ENCODE peak calls at places on chromosomes 5 and 9, in four cellular contexts. F, R, N and A are unnamed samples.

GRCh38 chr5:135832263-135832555 is 2.3 kb upstream of the SLC25A48 start:
- DNase-seq in N (no peak), F (no peak), R (no peak), A (no peak)

GRCh38 chr5:36417668-36418067 is 116.0 kb upstream of the RANBP3L start:
- DNase-seq in R (no peak), F (no peak), N (no peak), A (no peak)

GRCh38 chr9:134782921-134783698 is 97.5 kb upstream of the FCN2 start:
- DNase-seq in N (peak), R (no peak), F (no peak), A (no peak)

GRCh38 chr5:172383231-172383802 is 71.0 kb downstream of the SH3PXD2B start:
- DNase-seq in N (no peak), F (no peak), R (no peak), A (no peak)

GRCh38 chr9:84937086-84937670 is 267.6 kb downstream of the NTRK2 start:
- DNase-seq in N (no peak), F (no peak), R (no peak), A (no peak)

GRCh38 chr9:127828262-127829031 is 25.8 kb downstream of the FPGS start:
- DNase-seq in N (no peak), F (peak), R (no peak), A (no peak)

GRCh38 chr5:159330131-159330530 is at the start of gene IL12B:
- DNase-seq in N (no peak), F (no peak), R (no peak), A (no peak)

GRCh38 chr5:171888051-171888481 is 102.4 kb downstream of the SMIM23 start:
- DNase-seq in R (no peak), N (no peak), F (no peak), A (no peak)

GRCh38 chr5:116271432-116271831 is 186.6 kb downstream of the COMMD10 start:
- DNase-seq in F (no peak), R (no peak), N (no peak), A (no peak)

GRCh38 chr5:79771387-79771786 is 81.8 kb downstream of the CMYA5 start:
- DNase-seq in R (no peak), N (no peak), F (no peak), A (no peak)

GRCh38 chr9:89191004-89191403 is 12.4 kb upstream of the SHC3 start:
- DNase-seq in N (no peak), R (no peak), F (no peak), A (no peak)

GRCh38 chr5:39998518-39998917 is 573.7 kb upstream of the DAB2 start:
- DNase-seq in F (no peak), R (no peak), N (no peak), A (no peak)

GRCh38 chr9:19994296-19994695 is 205.5 kb upstream of the SLC24A2 start:
- DNase-seq in R (no peak), F (no peak), N (no peak), A (no peak)

GRCh38 chr9:133979921-133980863 is 11.9 kb downstream of the VAV2 start:
- DNase-seq in N (no peak), R (no peak), F (no peak), A (no peak)

GRCh38 chr9:125908138-125908537 is 161.0 kb downstream of the PBX3 start:
- DNase-seq in N (no peak), R (no peak), F (no peak), A (no peak)

GRCh38 chr5:42636425-42636824 is 120.2 kb upstream of the CCDC152 start:
- DNase-seq in F (peak), R (no peak), N (no peak), A (no peak)

GRCh38 chr9:127779136-127779981 is 893 bp upstream of the SH2D3C start:
- DNase-seq in F (no peak), N (peak), R (peak), A (no peak)

GRCh38 chr5:36948650-36949049 is 72.1 kb downstream of the NIPBL start:
- DNase-seq in N (no peak), F (no peak), R (no peak), A (no peak)

GRCh38 chr9:35229066-35229778 is 67.4 kb downstream of the UNC13B start:
- DNase-seq in F (no peak), N (no peak), R (no peak), A (no peak)

GRCh38 chr5:62708481-62709325 is 130.1 kb downstream of the LRRC70 start:
- DNase-seq in N (no peak), R (peak), F (no peak), A (no peak)

GRCh38 chr5:37714756-37715155 is 125.1 kb downstream of the GDNF start:
- DNase-seq in N (no peak), F (no peak), R (no peak), A (no peak)

GRCh38 chr9:128205296-128205944 is 2.2 kb downstream of the DNM1 start:
- DNase-seq in N (no peak), R (no peak), F (peak), A (no peak)

GRCh38 chr5:9785751-9786150 is 155.6 kb upstream of the TAS2R1 start:
- DNase-seq in N (no peak), R (no peak), F (no peak), A (no peak)

GRCh38 chr5:115857621-115858349 is 16.1 kb downstream of the AP3S1 start:
- DNase-seq in F (no peak), R (no peak), N (no peak), A (no peak)

GRCh38 chr5:139707445-139708003 is 59.4 kb downstream of the CXXC5 start:
- DNase-seq in N (no peak), R (no peak), F (no peak), A (no peak)

GRCh38 chr5:153496835-153497234 is 6.4 kb downstream of the GRIA1 start:
- DNase-seq in N (no peak), R (no peak), F (peak), A (no peak)

GRCh38 chr9:21316860-21317259 is 11.7 kb upstream of the IFNA5 start:
- DNase-seq in F (no peak), N (no peak), R (no peak), A (no peak)

GRCh38 chr9:94718936-94719335 is 7.6 kb upstream of the AOPEP start:
- DNase-seq in R (no peak), F (no peak), N (no peak), A (no peak)

DNA sequence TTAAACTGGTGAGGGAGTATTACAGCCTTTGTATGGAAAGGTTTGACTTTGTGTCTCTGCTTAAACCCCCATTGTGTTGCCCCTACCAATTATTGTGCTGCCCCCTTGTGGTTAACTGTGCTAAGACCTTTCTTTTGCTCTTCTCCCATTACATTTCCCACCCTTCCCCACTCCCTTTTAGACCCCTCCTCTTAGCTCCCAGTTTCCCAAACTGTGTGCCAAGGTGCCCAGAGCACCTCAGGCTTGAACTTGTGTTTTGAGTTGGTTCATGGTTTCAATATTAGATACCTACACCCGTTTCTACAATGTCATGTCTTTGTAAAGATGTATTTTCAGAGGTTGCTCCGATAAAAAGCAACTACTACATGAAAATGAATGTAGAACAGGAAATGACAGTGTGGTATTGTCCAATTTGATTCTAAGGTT is 2.9 kb downstream of the JAK2 start:
- DNase-seq in N (peak), F (peak), R (peak), A (no peak)
- TF ChIP-seq SPI1 in N (no peak), F (no peak), R (no peak), A (no peak)

GRCh38 chr9:136011376-136011702 is 50.2 kb upstream of the UBAC1 start:
- DNase-seq in R (no peak), F (no peak), N (no peak), A (no peak)

GRCh38 chr9:136010176-136010575 is 49.0 kb upstream of the UBAC1 start:
- DNase-seq in N (no peak), F (no peak), R (no peak), A (no peak)

GRCh38 chr9:136011703-136012496 is 50.7 kb upstream of the UBAC1 start:
- DNase-seq in R (no peak), N (no peak), F (peak), A (no peak)

GRCh38 chr9:136009516-136009915 is 48.3 kb upstream of the UBAC1 start:
- DNase-seq in R (no peak), N (no peak), F (no peak), A (no peak)

DNA sequence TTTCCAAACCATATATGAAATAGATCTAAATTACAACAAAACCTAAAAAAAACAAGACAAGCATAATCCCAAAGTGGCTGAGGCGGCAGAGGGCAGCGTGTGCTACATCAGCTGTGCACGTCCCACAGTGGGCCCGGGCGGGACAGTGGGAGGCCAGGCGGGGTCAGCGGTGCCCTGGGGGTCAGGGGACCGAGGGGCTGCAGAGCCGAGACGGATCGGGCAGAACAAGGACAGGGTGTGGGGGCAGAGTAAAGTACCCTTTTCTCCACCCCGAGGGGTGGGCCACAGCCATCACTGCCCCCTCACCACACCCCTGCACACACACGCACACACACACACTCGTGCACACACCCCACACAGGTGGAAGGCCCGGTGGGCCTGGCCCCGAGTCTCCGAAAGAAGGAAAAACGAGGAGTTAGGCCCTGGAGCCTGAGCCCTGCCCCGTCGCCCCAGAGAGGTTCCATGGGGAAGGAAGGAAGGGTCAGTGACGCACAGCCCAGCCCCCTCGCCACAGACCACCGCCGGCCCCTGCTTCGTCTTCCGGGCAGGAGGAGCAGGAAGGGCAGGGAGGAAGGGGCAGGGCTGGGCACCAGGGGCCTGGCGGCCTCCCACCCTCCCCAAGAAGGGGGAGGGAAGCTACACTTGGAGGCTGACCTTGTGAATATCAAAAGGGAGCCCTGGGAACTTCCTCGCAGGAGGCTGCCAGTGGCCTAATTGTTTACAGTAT is 49.6 kb upstream of the UBAC1 start:
- DNase-seq in R (no peak), N (no peak), F (no peak), A (no peak)
- TF ChIP-seq POLR2AphosphoS5 in R (no peak), N (no peak), F (no peak), A (no peak)

GRCh38 chr5:131654309-131654708 is 19.3 kb upstream of the RAPGEF6 start:
- DNase-seq in F (no peak), R (no peak), N (no peak), A (no peak)

GRCh38 chr5:131644822-131645221 is 9.8 kb upstream of the RAPGEF6 start:
- DNase-seq in R (no peak), F (no peak), N (no peak), A (no peak)

GRCh38 chr5:131647078-131647769 is 12.2 kb upstream of the RAPGEF6 start:
- DNase-seq in F (no peak), R (no peak), N (peak), A (no peak)

GRCh38 chr5:131649160-131649559 is 14.1 kb upstream of the RAPGEF6 start:
- DNase-seq in N (no peak), R (no peak), F (no peak), A (no peak)
- TF ChIP-seq SPI1 in N (no peak), R (no peak), F (no peak), A (no peak)

DNA sequence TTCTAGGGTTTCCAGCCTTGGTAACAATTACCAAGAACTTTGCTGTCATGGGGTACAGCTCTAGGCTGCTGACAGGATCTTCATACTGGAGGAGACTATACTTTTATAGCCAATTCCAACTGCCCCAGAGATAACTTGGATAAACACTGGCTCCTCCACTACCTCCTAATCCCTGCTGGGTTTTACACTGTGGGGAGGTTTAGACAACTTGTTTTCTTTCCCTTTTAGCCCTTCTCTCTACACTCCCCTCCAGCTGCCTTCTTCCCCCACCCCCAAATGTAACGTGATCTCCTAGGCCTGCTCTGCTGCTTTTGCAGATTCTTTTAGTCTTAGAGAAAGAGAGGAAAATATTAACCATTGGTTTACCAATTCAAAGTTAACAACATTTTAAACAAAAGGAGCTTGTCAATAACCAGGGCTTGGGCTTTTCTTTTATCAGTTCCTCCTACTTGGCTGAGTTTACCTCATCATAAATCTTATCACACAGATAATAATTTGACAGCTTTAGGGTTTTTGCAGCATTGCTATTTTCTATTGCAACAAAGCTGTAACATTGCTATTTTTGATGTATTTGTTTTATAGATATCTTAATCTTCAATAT is 9.9 kb upstream of the ABL1 start:
- DNase-seq in R (no peak), N (no peak), F (peak), A (no peak)
- TF ChIP-seq POLR2AphosphoS5 in R (no peak), N (no peak), F (no peak), A (no peak)

GRCh38 chr5:64883912-64884311 is 115.2 kb downstream of the CWC27 start:
- DNase-seq in N (no peak), F (no peak), R (no peak), A (no peak)

GRCh38 chr5:64884541-64884940 is 115.8 kb downstream of the CWC27 start:
- DNase-seq in N (no peak), R (no peak), F (no peak), A (no peak)

DNA sequence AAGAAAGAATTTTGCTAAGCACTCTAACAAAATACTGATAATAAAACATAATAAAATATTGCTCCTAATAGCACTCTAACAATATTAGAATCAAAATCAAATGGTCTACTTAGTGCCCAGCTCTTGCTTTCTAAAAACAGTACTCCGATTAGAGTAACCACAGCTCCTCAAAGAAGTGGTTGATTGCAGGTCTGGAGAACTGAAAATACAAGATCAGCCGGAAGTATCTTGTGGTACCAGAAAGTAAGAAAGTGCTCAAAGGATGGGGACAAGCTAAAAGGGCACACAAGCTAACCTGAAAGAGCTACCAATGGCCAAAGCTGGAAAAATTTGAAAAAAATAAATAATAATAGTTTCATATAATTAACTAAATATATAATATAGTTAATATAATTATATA is 119.2 kb downstream of the CWC27 start:
- DNase-seq in N (no peak), F (no peak), R (no peak), A (no peak)
- TF ChIP-seq SPI1 in N (no peak), F (no peak), R (no peak), A (no peak)

GRCh38 chr9:83691492-83691891 is 16.3 kb downstream of the UBQLN1 start:
- DNase-seq in R (no peak), F (no peak), N (no peak), A (no peak)
- TF ChIP-seq POLR2AphosphoS5 in R (no peak), F (no peak), N (no peak), A (no peak)

GRCh38 chr5:1441166-1441865 is 3.9 kb downstream of the SLC6A3 start:
- DNase-seq in N (no peak), F (no peak), R (no peak), A (no peak)

GRCh38 chr5:1437876-1438559 is 7.2 kb downstream of the SLC6A3 start:
- DNase-seq in N (no peak), F (no peak), R (no peak), A (no peak)

GRCh38 chr5:1440098-1440493 is 5.1 kb downstream of the SLC6A3 start:
- DNase-seq in F (no peak), N (no peak), R (no peak), A (no peak)

GRCh38 chr5:1438871-1439270 is 6.4 kb downstream of the SLC6A3 start:
- DNase-seq in F (no peak), N (no peak), R (no peak), A (no peak)

GRCh38 chr5:1439388-1440097 is 5.7 kb downstream of the SLC6A3 start:
- DNase-seq in F (no peak), N (no peak), R (no peak), A (no peak)
- TF ChIP-seq SPI1 in F (no peak), N (no peak), R (no peak), A (no peak)

GRCh38 chr9:135961811-135962695 is 880 bp upstream of the UBAC1 start:
- DNase-seq in R (peak), N (no peak), F (no peak), A (no peak)

GRCh38 chr9:135962696-135963307 is 1.6 kb upstream of the UBAC1 start:
- DNase-seq in R (peak), F (no peak), N (no peak), A (no peak)

GRCh38 chr9:135960328-135961276 is 571 bp downstream of the UBAC1 start:
- DNase-seq in F (peak), N (no peak), R (peak), A (no peak)

GRCh38 chr9:135959814-135960213 is 1.4 kb downstream of the UBAC1 start:
- DNase-seq in N (no peak), F (no peak), R (no peak), A (no peak)

DNA sequence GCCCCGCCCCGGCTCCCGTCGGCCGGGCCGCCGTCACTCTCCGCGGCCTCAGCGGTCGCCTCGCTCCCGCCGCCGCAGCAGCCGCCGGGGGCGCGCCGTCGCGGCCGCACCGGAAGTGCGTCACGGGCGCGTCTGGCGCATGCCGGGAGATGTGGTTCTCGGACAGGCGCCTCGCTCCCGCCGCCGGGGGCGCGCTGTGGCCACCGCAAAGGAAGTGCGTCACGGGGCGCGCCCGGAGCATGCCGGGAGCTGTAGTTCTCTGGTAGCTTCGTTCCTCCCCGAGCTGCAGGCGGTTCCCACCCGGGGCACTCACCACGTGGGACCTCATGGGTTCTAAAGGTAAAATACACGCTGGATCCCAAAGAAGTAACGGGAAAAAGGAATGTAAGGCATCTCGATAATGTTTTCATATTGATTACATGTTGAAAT is at the start of gene UBAC1:
- DNase-seq in F (peak), R (peak), N (peak), A (peak)
- TF ChIP-seq POLR2AphosphoS5 in F (no peak), R (peak), N (no peak), A (no peak)

DNA sequence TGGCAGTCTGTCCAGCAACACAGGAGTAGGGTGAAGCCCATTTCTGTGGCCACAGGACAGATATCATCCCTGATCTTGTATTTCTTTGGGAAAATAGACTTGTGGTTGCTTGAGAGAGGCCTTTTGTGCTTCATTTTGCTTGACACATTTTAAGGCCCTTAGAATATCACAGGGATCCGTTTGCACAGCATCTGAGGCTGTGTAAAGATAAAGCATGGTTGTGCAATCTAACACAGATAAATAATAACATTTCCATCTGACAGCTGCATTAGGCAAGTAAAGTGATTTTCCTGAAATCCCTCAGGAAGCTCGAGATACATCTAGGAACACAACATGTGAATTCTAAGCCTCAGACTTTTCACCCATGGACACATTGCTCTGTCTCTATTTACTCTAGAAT is 212.8 kb upstream of the ADAMTSL1 start:
- DNase-seq in R (no peak), F (no peak), N (no peak), A (no peak)
- TF ChIP-seq SPI1 in R (no peak), F (no peak), N (no peak), A (no peak)

GRCh38 chr9:109966643-109967368 is 186.8 kb downstream of the PALM2AKAP2 start:
- DNase-seq in R (no peak), F (no peak), N (no peak), A (no peak)
- TF ChIP-seq POLR2AphosphoS5 in R (no peak), F (no peak), N (no peak), A (peak)